ENCODE peak calls at places on chromosomes 16 and 17, in five cellular contexts. Q is endodermal cell, M is aorta, A is sigmoid colon, V is right atrium auricular region. W is an unnamed sample. For H3K36me3 and H3K27me3, the result is how much of the 10 kb centered on the place peaks cover.

GRCh38 chr17:4635823-4636375 is 5.6 kb downstream of the ALOX15 start:
- DNase-seq in Q (peak), A (no peak), M (no peak), V (no peak), W (no peak)

GRCh38 chr17:74493381-74493833 is 27.0 kb downstream of the CD300A start:
- DNase-seq in M (peak), V (no peak), A (peak), Q (peak), W (peak)

GRCh38 chr17:1004769-1005295 is 7.9 kb downstream of the TIMM22 start:
- DNase-seq in V (no peak), M (no peak), Q (no peak), A (no peak), W (peak)

GRCh38 chr16:56246051-56246817 is 54.9 kb downstream of the GNAO1 start:
- DNase-seq in A (peak), Q (no peak), M (no peak), V (no peak), W (peak)

GRCh38 chr17:56773124-56773523 is 60.6 kb downstream of the C17orf67 start:
- DNase-seq in Q (no peak), M (no peak), A (no peak), V (no peak), W (no peak)

GRCh38 chr16:84967828-84968227 is 43.5 kb downstream of the ZDHHC7 start:
- DNase-seq in V (no peak), A (no peak), Q (no peak), M (no peak), W (no peak)

GRCh38 chr16:8173111-8173644 is 417.1 kb downstream of the TMEM114 start:
- DNase-seq in A (no peak), Q (peak), M (peak), V (no peak), W (peak)

GRCh38 chr17:43338886-43339516 is 59.8 kb upstream of the ARL4D start:
- DNase-seq in A (peak), Q (peak), M (peak), V (peak), W (no peak)

GRCh38 chr16:8931864-8932263 is 31.8 kb downstream of the USP7 start:
- DNase-seq in A (no peak), V (no peak), M (peak), Q (peak), W (peak)

GRCh38 chr17:869567-870530 is 87.7 kb downstream of the MRM3 start:
- DNase-seq in A (peak), M (peak), Q (peak), V (no peak), W (no peak)

GRCh38 chr17:29578626-29579485 is 10.4 kb downstream of the TP53I13 start:
- DNase-seq in A (no peak), M (no peak), V (no peak), Q (peak), W (no peak)

GRCh38 chr17:14211778-14212177 is 24.9 kb downstream of the CDRT15 start:
- DNase-seq in M (no peak), Q (peak), V (no peak), A (no peak), W (peak)

GRCh38 chr17:27430882-27431491 is 25.3 kb upstream of the KSR1 start:
- DNase-seq in Q (peak), A (peak), M (peak), V (no peak), W (peak)

GRCh38 chr17:37358098-37358829 is 17.5 kb upstream of the C17orf78 start:
- DNase-seq in V (peak), M (peak), Q (peak), A (peak), W (peak)

GRCh38 chr17:65070620-65071019 is 14.1 kb upstream of the GNA13 start:
- DNase-seq in A (peak), Q (no peak), M (no peak), V (no peak), W (no peak)

GRCh38 chr16:22320572-22321339 is 23.5 kb downstream of the POLR3E start:
- DNase-seq in Q (peak), A (no peak), M (no peak), V (no peak), W (peak)

GRCh38 chr17:74241847-74242246 is 28.5 kb downstream of the TTYH2 start:
- DNase-seq in A (no peak), V (no peak), M (no peak), Q (no peak), W (no peak)

GRCh38 chr17:73196500-73196899 is 3.6 kb downstream of the COG1 start:
- DNase-seq in M (peak), A (peak), V (no peak), Q (peak), W (peak)

GRCh38 chr17:6894206-6894528 is 62.6 kb upstream of the TEKT1 start:
- DNase-seq in Q (peak), V (no peak), A (no peak), M (no peak), W (peak)

GRCh38 chr17:82298538-82299421 is 18.6 kb downstream of the CD7 start:
- DNase-seq in Q (no peak), A (peak), V (no peak), M (no peak), W (no peak)

GRCh38 chr17:75783069-75783783 is 1.4 kb upstream of the UNK start:
- DNase-seq in V (no peak), Q (no peak), A (no peak), M (no peak), W (no peak)

GRCh38 chr17:38600416-38600815 is 5.3 kb downstream of the SRCIN1 start:
- DNase-seq in M (no peak), V (no peak), Q (peak), A (no peak), W (peak)

GRCh38 chr17:79738643-79739042 is 7.9 kb downstream of the ENPP7 start:
- DNase-seq in Q (no peak), V (no peak), M (no peak), A (no peak), W (peak)

GRCh38 chr16:74749291-74750055 is 25.1 kb downstream of the FA2H start:
- DNase-seq in Q (peak), V (no peak), A (no peak), M (no peak), W (peak)

GRCh38 chr17:75845933-75846700 is 1.9 kb upstream of the UNC13D start:
- DNase-seq in A (peak), Q (no peak), M (peak), V (no peak), W (no peak)

GRCh38 chr17:43532581-43532980 is 13.6 kb downstream of the ETV4 start:
- DNase-seq in A (no peak), V (no peak), Q (no peak), M (peak), W (no peak)

DNA sequence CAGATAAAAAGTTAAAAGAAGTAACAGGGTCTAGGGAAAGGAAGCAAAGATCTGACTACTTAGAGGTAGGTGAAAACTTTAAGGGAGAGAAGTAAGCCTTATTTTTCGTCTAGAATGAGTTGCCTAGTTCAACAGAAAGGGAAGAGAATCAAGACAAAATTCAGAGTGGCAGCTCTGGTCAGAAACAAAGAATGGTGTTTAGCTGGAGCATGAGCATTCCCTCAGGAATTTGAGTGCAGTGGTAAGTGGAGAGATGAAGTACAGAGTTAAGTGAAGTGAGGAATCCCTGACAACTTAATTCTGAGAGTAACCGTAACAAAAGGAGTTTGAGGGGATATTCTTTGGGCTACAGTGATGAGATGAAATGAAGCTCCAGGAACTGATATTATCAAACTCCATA is 11.5 kb downstream of the SMG6 start:
- DNase-seq in Q (no peak), A (no peak), V (no peak), M (no peak), W (no peak)
- H3K36me3 ChIP-seq in Q (half or more), A (under half), V (half or more), M (under half), W (under half)

GRCh38 chr17:40886090-40886489 is 1.0 kb upstream of the KRT20 start:
- DNase-seq in V (no peak), A (no peak), M (no peak), Q (no peak), W (no peak)

GRCh38 chr17:40888321-40888720 is 3.3 kb upstream of the KRT20 start:
- DNase-seq in Q (no peak), V (no peak), M (no peak), A (no peak), W (no peak)

GRCh38 chr17:40883031-40883430 is 2.0 kb downstream of the KRT20 start:
- DNase-seq in V (no peak), Q (no peak), M (no peak), A (no peak), W (no peak)

GRCh38 chr17:40883960-40884359 is 1.1 kb downstream of the KRT20 start:
- DNase-seq in M (no peak), V (no peak), A (no peak), Q (no peak), W (no peak)

GRCh38 chr17:40884708-40885512 is at the start of gene KRT20:
- DNase-seq in V (no peak), M (no peak), A (no peak), Q (no peak), W (no peak)
- H3K27me3 ChIP-seq in V (under half), M (under half), A (under half), Q (under half), W (under half)

GRCh38 chr16:49821156-49821555 is 34.8 kb downstream of the ZNF423 start:
- DNase-seq in M (no peak), A (no peak), V (no peak), Q (no peak), W (no peak)

GRCh38 chr16:49816782-49817370 is 39.0 kb downstream of the ZNF423 start:
- DNase-seq in Q (no peak), M (no peak), V (no peak), A (no peak), W (no peak)

GRCh38 chr16:49821614-49822282 is 34.2 kb downstream of the ZNF423 start:
- DNase-seq in Q (no peak), M (no peak), A (no peak), V (no peak), W (peak)

GRCh38 chr16:49822649-49823370 is 33.1 kb downstream of the ZNF423 start:
- DNase-seq in M (no peak), V (no peak), Q (no peak), A (no peak), W (no peak)

DNA sequence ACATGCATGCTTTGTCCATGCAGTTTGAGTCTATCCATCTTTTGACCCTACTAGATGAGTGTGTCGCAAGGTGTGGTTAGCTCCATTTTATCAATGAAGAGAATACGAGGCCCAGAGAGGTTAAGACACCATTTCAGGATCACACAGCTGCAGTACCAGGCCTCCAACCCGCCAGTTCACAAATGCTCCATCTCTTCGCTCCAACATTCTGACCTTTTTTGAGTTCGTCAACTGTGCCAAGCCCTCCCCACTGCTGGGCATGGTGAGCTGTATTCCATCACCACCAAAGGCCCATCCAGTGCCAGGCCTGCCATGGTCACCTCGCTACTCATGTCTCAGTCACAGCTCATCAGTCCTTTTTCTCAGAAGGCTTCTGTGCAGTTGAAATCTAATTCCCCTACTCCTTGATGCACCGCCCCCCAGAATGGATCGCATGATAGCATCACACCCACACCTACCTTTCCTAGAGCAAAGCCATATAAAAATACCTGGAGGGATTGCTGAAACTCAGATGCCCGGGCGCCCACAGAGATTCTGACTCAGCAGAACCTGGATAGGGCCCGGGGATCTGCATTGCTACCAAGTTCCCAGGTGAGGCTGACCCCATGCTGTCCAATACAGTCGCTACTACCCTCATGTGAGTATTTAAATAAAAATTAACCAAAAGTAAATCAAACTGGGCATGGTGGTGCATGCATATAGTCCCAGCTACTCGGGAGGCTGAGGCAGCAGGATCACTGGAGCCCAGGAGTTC is 38.0 kb downstream of the ZNF423 start:
- DNase-seq in Q (no peak), V (no peak), A (no peak), M (no peak), W (no peak)
- H3K36me3 ChIP-seq in Q (under half), V (under half), A (under half), M (under half), W (under half)

GRCh38 chr16:1073262-1073558 is 663 bp downstream of the SSTR5 start:
- DNase-seq in A (no peak), M (no peak), Q (no peak), V (no peak), W (no peak)
- H3K27me3 ChIP-seq in A (half or more), M (under half), Q (under half), V (under half), W (under half)

GRCh38 chr17:18253187-18253884 is 5.2 kb downstream of the FLII start:
- DNase-seq in Q (no peak), M (no peak), V (no peak), A (no peak), W (no peak)
- H3K36me3 ChIP-seq in Q (half or more), M (under half), V (half or more), A (half or more), W (under half)

GRCh38 chr16:29983420-29984136 is 9.9 kb downstream of the TAOK2 start:
- DNase-seq in Q (no peak), M (peak), A (no peak), V (no peak), W (peak)
- H3K27me3 ChIP-seq in Q (under half), M (under half), A (under half), V (under half), W (under half)

W was measured in H7.